ENCODE peak calls at places on chromosome 22, in nine cellular contexts. One of them, this sample, is unnamed.
A peak's percentile ranks its signal among the peaks of the same experiment; 100 is the strongest.

GRCh38 chr22:46596819-46597218 is 23.4 kb upstream of the GRAMD4 start:
- DNase-seq in GM23338: peak; percentile 66
- DNase-seq in Panc1: no peak
- DNase-seq in testis: no peak
- DNase-seq in PC-3: peak; percentile 92
- DNase-seq in tibial artery: no peak
- DNase-seq in LNCaP clone FGC: peak; percentile 97
- DNase-seq in lung: peak; percentile 86
- DNase-seq in keratinocyte: no peak
- DNase-seq in this sample: no peak

GRCh38 chr22:24926849-24927579 is 19.5 kb downstream of the LHFPL7 start:
- DNase-seq in testis: no peak
- DNase-seq in GM23338: no peak
- DNase-seq in keratinocyte: no peak
- DNase-seq in tibial artery: no peak
- DNase-seq in LNCaP clone FGC: no peak
- DNase-seq in lung: no peak
- DNase-seq in PC-3: peak; percentile 30
- DNase-seq in Panc1: no peak
- DNase-seq in this sample: no peak

GRCh38 chr22:38397189-38398097 is 57.6 kb downstream of the KCNJ4 start:
- DNase-seq in lung: peak; percentile 58
- DNase-seq in testis: no peak
- DNase-seq in PC-3: peak; percentile 56
- DNase-seq in GM23338: peak; percentile 92
- DNase-seq in keratinocyte: no peak
- DNase-seq in LNCaP clone FGC: no peak
- DNase-seq in tibial artery: peak; percentile 40
- DNase-seq in Panc1: no peak
- DNase-seq in this sample: peak; percentile 36

GRCh38 chr22:30649430-30650007 is 13.9 kb downstream of the SLC35E4 start:
- DNase-seq in lung: peak; percentile 45
- DNase-seq in tibial artery: peak; percentile 52
- DNase-seq in keratinocyte: no peak
- DNase-seq in testis: no peak
- DNase-seq in Panc1: no peak
- DNase-seq in LNCaP clone FGC: no peak
- DNase-seq in GM23338: no peak
- DNase-seq in PC-3: peak; percentile 90
- DNase-seq in this sample: peak; percentile 56

GRCh38 chr22:17944205-17944725 is 80.1 kb downstream of the MICAL3 start:
- DNase-seq in GM23338: no peak
- DNase-seq in tibial artery: no peak
- DNase-seq in keratinocyte: no peak
- DNase-seq in testis: no peak
- DNase-seq in LNCaP clone FGC: no peak
- DNase-seq in Panc1: no peak
- DNase-seq in lung: no peak
- DNase-seq in PC-3: no peak
- DNase-seq in this sample: no peak

GRCh38 chr22:37165940-37166674 is 16.4 kb upstream of the IL2RB start:
- DNase-seq in GM23338: no peak
- DNase-seq in tibial artery: no peak
- DNase-seq in lung: no peak
- DNase-seq in testis: no peak
- DNase-seq in Panc1: no peak
- DNase-seq in keratinocyte: no peak
- DNase-seq in PC-3: no peak
- DNase-seq in LNCaP clone FGC: no peak
- DNase-seq in this sample: no peak

GRCh38 chr22:33844273-33844672 is 76.0 kb downstream of the LARGE1 start:
- DNase-seq in Panc1: no peak
- DNase-seq in LNCaP clone FGC: no peak
- DNase-seq in PC-3: no peak
- DNase-seq in testis: no peak
- DNase-seq in tibial artery: no peak
- DNase-seq in keratinocyte: no peak
- DNase-seq in GM23338: peak; percentile 66
- DNase-seq in lung: no peak
- DNase-seq in this sample: no peak

GRCh38 chr22:19387575-19387974 is 44.0 kb downstream of the HIRA start:
- DNase-seq in keratinocyte: no peak
- DNase-seq in GM23338: no peak
- DNase-seq in lung: no peak
- DNase-seq in tibial artery: no peak
- DNase-seq in PC-3: no peak
- DNase-seq in Panc1: no peak
- DNase-seq in LNCaP clone FGC: no peak
- DNase-seq in testis: no peak
- DNase-seq in this sample: no peak

GRCh38 chr22:29122041-29122440 is 49.2 kb downstream of the KREMEN1 start:
- DNase-seq in lung: no peak
- DNase-seq in tibial artery: no peak
- DNase-seq in LNCaP clone FGC: no peak
- DNase-seq in PC-3: no peak
- DNase-seq in GM23338: no peak
- DNase-seq in testis: no peak
- DNase-seq in Panc1: no peak
- DNase-seq in keratinocyte: no peak
- DNase-seq in this sample: no peak

GRCh38 chr22:19901577-19902244 is 39.9 kb upstream of the COMT start:
- DNase-seq in testis: no peak
- DNase-seq in tibial artery: no peak
- DNase-seq in LNCaP clone FGC: no peak
- DNase-seq in PC-3: no peak
- DNase-seq in GM23338: no peak
- DNase-seq in keratinocyte: no peak
- DNase-seq in lung: no peak
- DNase-seq in Panc1: no peak
- DNase-seq in this sample: no peak

GRCh38 chr22:25853078-25853477 is 111.1 kb downstream of the MYO18B start:
- DNase-seq in keratinocyte: no peak
- DNase-seq in lung: no peak
- DNase-seq in Panc1: no peak
- DNase-seq in LNCaP clone FGC: no peak
- DNase-seq in tibial artery: no peak
- DNase-seq in testis: no peak
- DNase-seq in PC-3: no peak
- DNase-seq in GM23338: no peak
- DNase-seq in this sample: peak; percentile 6

GRCh38 chr22:37623075-37624016 is 14.7 kb downstream of the GGA1 start:
- DNase-seq in keratinocyte: no peak
- DNase-seq in testis: peak; percentile 75
- DNase-seq in Panc1: no peak
- DNase-seq in lung: peak; percentile 66
- DNase-seq in tibial artery: no peak
- DNase-seq in GM23338: peak; percentile 83
- DNase-seq in PC-3: peak; percentile 44
- DNase-seq in LNCaP clone FGC: no peak
- DNase-seq in this sample: peak; percentile 40

GRCh38 chr22:20115691-20116375 is at the start of gene RANBP1:
- DNase-seq in GM23338: peak; percentile 21
- DNase-seq in tibial artery: no peak
- DNase-seq in PC-3: no peak
- DNase-seq in Panc1: no peak
- DNase-seq in LNCaP clone FGC: no peak
- DNase-seq in testis: no peak
- DNase-seq in keratinocyte: no peak
- DNase-seq in lung: no peak
- DNase-seq in this sample: no peak

GRCh38 chr22:37752189-37753061 is 55.3 kb upstream of the GCAT start:
- DNase-seq in lung: peak; percentile 92
- DNase-seq in tibial artery: peak; percentile 91
- DNase-seq in GM23338: no peak
- DNase-seq in keratinocyte: peak; percentile 96
- DNase-seq in PC-3: peak; percentile 98
- DNase-seq in Panc1: peak; percentile 58
- DNase-seq in testis: peak; percentile 87
- DNase-seq in LNCaP clone FGC: peak; percentile 83
- DNase-seq in this sample: peak; percentile 97

GRCh38 chr22:50203288-50203687 is 2.5 kb downstream of the SELENOO start:
- DNase-seq in GM23338: no peak
- DNase-seq in tibial artery: no peak
- DNase-seq in lung: no peak
- DNase-seq in LNCaP clone FGC: no peak
- DNase-seq in Panc1: no peak
- DNase-seq in PC-3: no peak
- DNase-seq in keratinocyte: no peak
- DNase-seq in testis: no peak
- DNase-seq in this sample: no peak

GRCh38 chr22:37325024-37325395 is 42.7 kb downstream of the CYTH4 start:
- DNase-seq in keratinocyte: no peak
- DNase-seq in GM23338: no peak
- DNase-seq in testis: no peak
- DNase-seq in PC-3: no peak
- DNase-seq in Panc1: no peak
- DNase-seq in LNCaP clone FGC: no peak
- DNase-seq in tibial artery: no peak
- DNase-seq in lung: no peak
- DNase-seq in this sample: no peak

GRCh38 chr22:30733081-30733680 is 38.5 kb downstream of the OSBP2 start:
- DNase-seq in keratinocyte: no peak
- DNase-seq in testis: no peak
- DNase-seq in Panc1: no peak
- DNase-seq in tibial artery: no peak
- DNase-seq in lung: no peak
- DNase-seq in PC-3: peak; percentile 56
- DNase-seq in GM23338: no peak
- DNase-seq in LNCaP clone FGC: no peak
- DNase-seq in this sample: peak; percentile 53

GRCh38 chr22:17910561-17911311 is 113.6 kb downstream of the MICAL3 start:
- DNase-seq in lung: no peak
- DNase-seq in tibial artery: peak; percentile 74
- DNase-seq in Panc1: peak; percentile 36
- DNase-seq in testis: peak; percentile 90
- DNase-seq in PC-3: peak; percentile 35
- DNase-seq in LNCaP clone FGC: no peak
- DNase-seq in keratinocyte: no peak
- DNase-seq in GM23338: peak; percentile 68
- DNase-seq in this sample: peak; percentile 86

GRCh38 chr22:38833061-38833460 is 10.8 kb downstream of the NPTXR start:
- DNase-seq in GM23338: no peak
- DNase-seq in tibial artery: no peak
- DNase-seq in Panc1: no peak
- DNase-seq in testis: no peak
- DNase-seq in LNCaP clone FGC: no peak
- DNase-seq in keratinocyte: no peak
- DNase-seq in lung: no peak
- DNase-seq in PC-3: no peak
- DNase-seq in this sample: no peak

GRCh38 chr22:44023404-44024287 is 456 bp upstream of the PARVB start:
- DNase-seq in LNCaP clone FGC: no peak
- DNase-seq in Panc1: no peak
- DNase-seq in keratinocyte: no peak
- DNase-seq in GM23338: peak; percentile 75
- DNase-seq in tibial artery: no peak
- DNase-seq in lung: no peak
- DNase-seq in testis: peak; percentile 54
- DNase-seq in PC-3: peak; percentile 37
- DNase-seq in this sample: peak; percentile 46

GRCh38 chr22:49101225-49101624 is 726.4 kb downstream of the BRD1 start:
- DNase-seq in PC-3: no peak
- DNase-seq in LNCaP clone FGC: no peak
- DNase-seq in lung: no peak
- DNase-seq in GM23338: no peak
- DNase-seq in testis: no peak
- DNase-seq in tibial artery: no peak
- DNase-seq in keratinocyte: no peak
- DNase-seq in Panc1: no peak
- DNase-seq in this sample: no peak
- H3K4me3 ChIP-seq in PC-3: no peak overlapping the region
- H3K4me3 ChIP-seq in LNCaP clone FGC: no peak overlapping the region
- H3K4me3 ChIP-seq in lung: no peak overlapping the region
- H3K4me3 ChIP-seq in GM23338: no peak overlapping the region
- H3K4me3 ChIP-seq in testis: no peak overlapping the region
- H3K4me3 ChIP-seq in tibial artery: no peak overlapping the region
- H3K4me3 ChIP-seq in keratinocyte: no peak overlapping the region
- H3K4me3 ChIP-seq in Panc1: no peak overlapping the region
- H3K4me3 ChIP-seq in this sample: no peak overlapping the region

DNA sequence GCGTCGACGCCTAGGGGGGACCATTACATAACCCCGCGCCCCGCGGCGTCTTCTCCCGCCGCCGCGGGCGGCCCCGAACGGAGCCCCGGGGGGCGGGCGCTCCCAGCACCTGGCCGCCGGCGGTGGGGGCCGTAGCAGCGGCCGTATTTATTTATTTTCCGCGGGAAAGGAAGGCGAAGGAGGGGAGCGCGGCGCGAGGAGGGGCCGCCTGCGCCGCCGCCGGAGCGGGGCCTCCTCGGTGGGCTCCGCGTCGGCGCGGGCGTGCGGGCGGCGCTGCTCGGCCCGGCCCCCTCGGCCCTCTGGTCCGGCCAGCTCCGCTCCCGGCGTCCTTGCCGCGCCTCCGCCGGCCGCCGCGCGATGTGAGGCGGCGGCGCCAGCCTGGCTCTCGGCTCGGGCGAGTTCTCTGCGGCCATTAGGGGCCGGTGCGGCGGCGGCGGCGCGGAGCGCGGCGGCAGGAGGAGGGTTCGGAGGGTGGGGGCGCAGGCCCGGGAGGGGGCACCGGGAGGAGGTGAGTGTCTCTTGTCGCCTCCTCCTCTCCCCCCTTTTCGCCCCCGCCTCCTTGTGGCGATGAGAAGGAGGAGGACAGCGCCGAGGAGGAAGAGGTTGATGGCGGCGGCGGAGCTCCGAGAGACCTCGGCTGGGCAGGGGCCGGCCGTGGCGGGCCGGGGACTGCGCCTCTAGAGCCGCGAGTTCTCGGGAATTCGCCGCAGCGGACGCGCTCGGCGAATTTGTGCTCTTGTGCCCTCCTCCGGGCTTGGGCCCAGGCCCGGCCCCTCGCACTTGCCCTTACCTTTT is at the start of gene EP300:
- DNase-seq in tibial artery: peak; percentile 93
- DNase-seq in testis: peak; percentile 92
- DNase-seq in PC-3: peak; percentile 65
- DNase-seq in GM23338: peak; percentile 72
- DNase-seq in LNCaP clone FGC: peak; percentile 26
- DNase-seq in Panc1: no peak
- DNase-seq in lung: peak; percentile 87
- DNase-seq in keratinocyte: no peak
- DNase-seq in this sample: peak; percentile 82
- TF ChIP-seq CTCF in tibial artery: peak; percentile 30
- TF ChIP-seq CTCF in testis: peak; percentile 18
- TF ChIP-seq CTCF in PC-3: no peak
- TF ChIP-seq CTCF in GM23338: no peak
- TF ChIP-seq CTCF in LNCaP clone FGC: peak; percentile 5
- TF ChIP-seq CTCF in Panc1: no peak
- TF ChIP-seq CTCF in lung: no peak
- TF ChIP-seq CTCF in keratinocyte: no peak
- TF ChIP-seq CTCF in this sample: peak; percentile 34

GRCh38 chr22:22380098-22381030 is 128.2 kb downstream of the ZNF280B start:
- DNase-seq in testis: no peak
- DNase-seq in tibial artery: no peak
- DNase-seq in lung: no peak
- DNase-seq in GM23338: peak; percentile 66
- DNase-seq in PC-3: peak; percentile 10
- DNase-seq in Panc1: no peak
- DNase-seq in keratinocyte: no peak
- DNase-seq in LNCaP clone FGC: no peak
- DNase-seq in this sample: no peak
- H3K4me3 ChIP-seq in testis: no peak overlapping the region
- H3K4me3 ChIP-seq in tibial artery: no peak overlapping the region
- H3K4me3 ChIP-seq in lung: no peak overlapping the region
- H3K4me3 ChIP-seq in GM23338: no peak overlapping the region
- H3K4me3 ChIP-seq in PC-3: no peak overlapping the region
- H3K4me3 ChIP-seq in Panc1: no peak overlapping the region
- H3K4me3 ChIP-seq in keratinocyte: no peak overlapping the region
- H3K4me3 ChIP-seq in LNCaP clone FGC: no peak overlapping the region
- H3K4me3 ChIP-seq in this sample: no peak overlapping the region

GRCh38 chr22:42880815-42881214 is 23.7 kb upstream of the ARFGAP3 start:
- DNase-seq in tibial artery: no peak
- DNase-seq in Panc1: no peak
- DNase-seq in LNCaP clone FGC: no peak
- DNase-seq in GM23338: peak; percentile 56
- DNase-seq in testis: no peak
- DNase-seq in lung: no peak
- DNase-seq in PC-3: no peak
- DNase-seq in keratinocyte: no peak
- DNase-seq in this sample: no peak
- TF ChIP-seq CTCF in tibial artery: no peak
- TF ChIP-seq CTCF in Panc1: no peak
- TF ChIP-seq CTCF in LNCaP clone FGC: no peak
- TF ChIP-seq CTCF in GM23338: peak; percentile 48
- TF ChIP-seq CTCF in testis: no peak
- TF ChIP-seq CTCF in lung: no peak
- TF ChIP-seq CTCF in PC-3: peak; percentile 39
- TF ChIP-seq CTCF in keratinocyte: no peak
- TF ChIP-seq CTCF in this sample: no peak